ENCODE peak calls at places on chromosomes 2 and 18, in five cellular contexts. One of them, this sample, is unnamed.

GRCh38 chr2:104850322-104851184 is 3.4 kb upstream of the POU3F3 start:
- DNase-seq in heart left ventricle: no peak
- DNase-seq in body of pancreas: no peak
- DNase-seq in right lobe of liver: no peak
- DNase-seq in colonic mucosa: no peak
- DNase-seq in this sample: no peak

GRCh38 chr2:28656937-28657615 is 94.6 kb upstream of the PPP1CB start:
- DNase-seq in heart left ventricle: no peak
- DNase-seq in body of pancreas: no peak
- DNase-seq in right lobe of liver: no peak
- DNase-seq in colonic mucosa: peak; percentile 70
- DNase-seq in this sample: no peak

GRCh38 chr18:35680139-35680551 is 98.6 kb downstream of the GALNT1 start:
- DNase-seq in heart left ventricle: no peak
- DNase-seq in body of pancreas: no peak
- DNase-seq in right lobe of liver: no peak
- DNase-seq in colonic mucosa: no peak
- DNase-seq in this sample: no peak

GRCh38 chr18:43919565-43919964 is 642.3 kb upstream of the SYT4 start:
- DNase-seq in heart left ventricle: no peak
- DNase-seq in body of pancreas: no peak
- DNase-seq in right lobe of liver: no peak
- DNase-seq in colonic mucosa: no peak
- DNase-seq in this sample: no peak

GRCh38 chr2:118535171-118535817 is 312.2 kb downstream of the EN1 start:
- DNase-seq in heart left ventricle: no peak
- DNase-seq in body of pancreas: no peak
- DNase-seq in right lobe of liver: no peak
- DNase-seq in colonic mucosa: no peak
- DNase-seq in this sample: no peak

GRCh38 chr2:239802101-239802649 is 223.0 kb downstream of the NDUFA10 start:
- DNase-seq in heart left ventricle: no peak
- DNase-seq in body of pancreas: peak; percentile 6
- DNase-seq in right lobe of liver: no peak
- DNase-seq in colonic mucosa: no peak
- DNase-seq in this sample: no peak

GRCh38 chr2:71100195-71100964 is 29.6 kb downstream of the MCEE start:
- DNase-seq in heart left ventricle: peak; percentile 38
- DNase-seq in body of pancreas: peak; percentile 71
- DNase-seq in right lobe of liver: peak; percentile 51
- DNase-seq in colonic mucosa: peak; percentile 63
- DNase-seq in this sample: peak; percentile 86

GRCh38 chr2:154375625-154376020 is 322.9 kb upstream of the KCNJ3 start:
- DNase-seq in heart left ventricle: no peak
- DNase-seq in body of pancreas: no peak
- DNase-seq in right lobe of liver: no peak
- DNase-seq in colonic mucosa: no peak
- DNase-seq in this sample: peak; percentile 4

GRCh38 chr2:38648107-38648761 is 17.7 kb upstream of the GALM start:
- DNase-seq in heart left ventricle: no peak
- DNase-seq in body of pancreas: no peak
- DNase-seq in right lobe of liver: no peak
- DNase-seq in colonic mucosa: no peak
- DNase-seq in this sample: no peak

GRCh38 chr18:44356566-44357157 is 324.0 kb upstream of the SETBP1 start:
- DNase-seq in heart left ventricle: no peak
- DNase-seq in body of pancreas: no peak
- DNase-seq in right lobe of liver: no peak
- DNase-seq in colonic mucosa: no peak
- DNase-seq in this sample: no peak

GRCh38 chr2:153823880-153824279 is 47.8 kb upstream of the GALNT13 start:
- DNase-seq in heart left ventricle: no peak
- DNase-seq in body of pancreas: no peak
- DNase-seq in right lobe of liver: no peak
- DNase-seq in colonic mucosa: no peak
- DNase-seq in this sample: no peak

DNA sequence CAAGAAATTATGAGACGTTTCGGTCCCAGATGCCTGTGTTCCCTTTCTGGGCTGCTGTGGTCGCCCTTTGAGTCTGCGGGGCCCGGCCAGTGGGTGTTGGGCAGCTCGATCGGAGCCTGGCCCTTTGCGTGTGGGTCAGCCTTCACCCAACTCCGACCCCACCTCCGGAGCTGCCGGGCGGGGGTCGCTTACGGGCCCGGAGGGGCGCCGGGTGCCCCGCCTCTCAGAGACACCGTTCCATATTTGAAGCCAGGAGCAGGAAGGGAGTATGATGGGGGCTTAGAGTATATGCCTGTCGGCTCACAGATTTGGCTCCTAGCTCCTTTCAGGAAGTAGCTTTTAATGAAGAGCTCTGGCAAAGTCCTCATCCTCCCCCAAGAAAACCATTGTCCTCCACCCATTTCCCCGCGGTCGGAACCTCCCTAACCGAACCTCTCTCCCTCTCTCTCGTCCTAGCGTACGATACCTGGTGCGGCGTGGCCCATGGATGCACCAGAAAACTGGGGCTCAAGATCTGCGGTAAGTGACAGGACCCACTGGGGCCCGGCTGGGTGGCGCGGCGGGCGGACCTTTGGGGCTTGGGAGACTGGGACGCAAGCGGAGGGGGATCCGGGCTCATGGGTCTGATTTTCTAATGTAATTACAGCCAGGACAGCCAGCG is 5.1 kb downstream of the GAD1 start:
- DNase-seq in heart left ventricle: no peak
- DNase-seq in body of pancreas: no peak
- DNase-seq in right lobe of liver: no peak
- DNase-seq in colonic mucosa: no peak
- DNase-seq in this sample: no peak
- H3K4me1 ChIP-seq in heart left ventricle: peaks cover 46% of the 10 kb centered on the region
- H3K4me1 ChIP-seq in body of pancreas: peaks cover 54% of the 10 kb centered on the region
- H3K4me1 ChIP-seq in right lobe of liver: no peaks in the 10 kb centered on the region
- H3K4me1 ChIP-seq in colonic mucosa: peaks cover 6% of the 10 kb centered on the region
- H3K4me1 ChIP-seq in this sample: no peaks in the 10 kb centered on the region

GRCh38 chr2:60352491-60353405 is 200.7 kb downstream of the BCL11A start:
- DNase-seq in heart left ventricle: no peak
- DNase-seq in body of pancreas: no peak
- DNase-seq in right lobe of liver: no peak
- DNase-seq in colonic mucosa: no peak
- DNase-seq in this sample: no peak
- H3K4me1 ChIP-seq in heart left ventricle: no peaks in the 10 kb centered on the region
- H3K4me1 ChIP-seq in body of pancreas: peaks cover 4% of the 10 kb centered on the region
- H3K4me1 ChIP-seq in right lobe of liver: no peaks in the 10 kb centered on the region
- H3K4me1 ChIP-seq in colonic mucosa: no peaks in the 10 kb centered on the region
- H3K4me1 ChIP-seq in this sample: peaks cover 2% of the 10 kb centered on the region

GRCh38 chr2:235191933-235192332 is 240.1 kb downstream of the SH3BP4 start:
- DNase-seq in heart left ventricle: no peak
- DNase-seq in body of pancreas: no peak
- DNase-seq in right lobe of liver: no peak
- DNase-seq in colonic mucosa: no peak
- DNase-seq in this sample: peak; percentile 43

GRCh38 chr2:235183789-235184188 is 232.0 kb downstream of the SH3BP4 start:
- DNase-seq in heart left ventricle: no peak
- DNase-seq in body of pancreas: no peak
- DNase-seq in right lobe of liver: no peak
- DNase-seq in colonic mucosa: no peak
- DNase-seq in this sample: no peak

GRCh38 chr2:235191486-235191885 is 239.7 kb downstream of the SH3BP4 start:
- DNase-seq in heart left ventricle: no peak
- DNase-seq in body of pancreas: no peak
- DNase-seq in right lobe of liver: no peak
- DNase-seq in colonic mucosa: no peak
- DNase-seq in this sample: no peak

GRCh38 chr2:235187806-235188205 is 236.0 kb downstream of the SH3BP4 start:
- DNase-seq in heart left ventricle: no peak
- DNase-seq in body of pancreas: no peak
- DNase-seq in right lobe of liver: no peak
- DNase-seq in colonic mucosa: no peak
- DNase-seq in this sample: no peak
- H3K4me1 ChIP-seq in heart left ventricle: no peaks in the 10 kb centered on the region
- H3K4me1 ChIP-seq in body of pancreas: no peaks in the 10 kb centered on the region
- H3K4me1 ChIP-seq in right lobe of liver: no peaks in the 10 kb centered on the region
- H3K4me1 ChIP-seq in colonic mucosa: no peaks in the 10 kb centered on the region
- H3K4me1 ChIP-seq in this sample: no peaks in the 10 kb centered on the region

DNA sequence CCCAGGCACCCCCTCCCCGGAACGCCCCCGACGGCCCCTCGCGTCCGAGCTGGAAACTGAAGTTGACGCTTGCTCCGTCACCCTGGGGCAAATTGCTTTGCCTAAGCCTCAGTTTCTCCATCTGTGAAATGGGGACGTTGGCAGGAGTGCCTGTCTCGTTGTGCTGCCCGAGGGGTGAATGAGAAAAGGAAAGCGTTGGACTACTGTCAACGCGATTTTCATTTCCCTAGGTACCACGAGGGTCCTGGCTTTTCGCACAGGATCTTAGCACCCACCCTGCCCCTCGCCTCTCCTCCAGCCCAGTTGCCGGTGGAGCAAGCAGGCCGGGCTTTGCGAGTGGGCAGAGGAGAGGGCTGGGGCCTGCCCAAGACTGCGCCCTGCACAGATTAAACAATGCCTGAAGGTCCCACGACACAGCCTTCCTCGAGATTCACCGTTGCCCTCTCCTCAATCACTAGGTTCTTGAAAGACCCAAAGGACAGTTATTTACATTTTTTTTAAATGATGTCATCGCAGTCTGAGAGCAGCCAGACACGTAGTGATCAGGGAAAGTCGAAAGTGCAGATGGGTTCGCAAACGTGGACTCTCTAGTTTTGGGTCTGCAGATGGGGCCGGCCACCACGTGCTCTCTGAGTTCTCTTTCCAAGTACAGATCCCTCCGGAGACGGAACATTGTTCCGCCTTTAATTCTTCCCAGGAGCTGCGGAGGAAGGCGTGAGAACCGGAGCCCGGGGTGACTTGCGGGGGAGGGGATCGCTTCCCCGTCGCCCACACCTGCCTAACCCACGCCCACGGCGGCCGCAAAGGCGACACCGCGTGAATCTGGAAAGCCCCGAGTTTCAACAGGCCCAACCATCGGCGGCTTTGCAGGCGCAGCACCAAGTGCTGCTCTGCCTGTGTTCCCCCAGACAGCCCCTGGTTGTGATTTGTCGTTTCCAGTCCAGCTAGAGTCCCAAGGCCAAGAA is 54.1 kb downstream of the PKDCC start:
- DNase-seq in heart left ventricle: peak; percentile 74
- DNase-seq in body of pancreas: peak; percentile 41
- DNase-seq in right lobe of liver: peak; percentile 83
- DNase-seq in colonic mucosa: peak; percentile 67
- DNase-seq in this sample: no peak
- H3K4me1 ChIP-seq in heart left ventricle: peaks cover 11% of the 10 kb centered on the region
- H3K4me1 ChIP-seq in body of pancreas: peaks cover 14% of the 10 kb centered on the region
- H3K4me1 ChIP-seq in right lobe of liver: no peaks in the 10 kb centered on the region
- H3K4me1 ChIP-seq in colonic mucosa: peaks cover 15% of the 10 kb centered on the region
- H3K4me1 ChIP-seq in this sample: peaks cover 30% of the 10 kb centered on the region

GRCh38 chr2:233385489-233386044 is 31.3 kb downstream of the DGKD start:
- DNase-seq in heart left ventricle: no peak
- DNase-seq in body of pancreas: no peak
- DNase-seq in right lobe of liver: no peak
- DNase-seq in colonic mucosa: no peak
- DNase-seq in this sample: no peak
- H3K4me1 ChIP-seq in heart left ventricle: peaks cover 24% of the 10 kb centered on the region
- H3K4me1 ChIP-seq in body of pancreas: peaks cover 19% of the 10 kb centered on the region
- H3K4me1 ChIP-seq in right lobe of liver: no peaks in the 10 kb centered on the region
- H3K4me1 ChIP-seq in colonic mucosa: no peaks in the 10 kb centered on the region
- H3K4me1 ChIP-seq in this sample: peaks cover 21% of the 10 kb centered on the region

DNA sequence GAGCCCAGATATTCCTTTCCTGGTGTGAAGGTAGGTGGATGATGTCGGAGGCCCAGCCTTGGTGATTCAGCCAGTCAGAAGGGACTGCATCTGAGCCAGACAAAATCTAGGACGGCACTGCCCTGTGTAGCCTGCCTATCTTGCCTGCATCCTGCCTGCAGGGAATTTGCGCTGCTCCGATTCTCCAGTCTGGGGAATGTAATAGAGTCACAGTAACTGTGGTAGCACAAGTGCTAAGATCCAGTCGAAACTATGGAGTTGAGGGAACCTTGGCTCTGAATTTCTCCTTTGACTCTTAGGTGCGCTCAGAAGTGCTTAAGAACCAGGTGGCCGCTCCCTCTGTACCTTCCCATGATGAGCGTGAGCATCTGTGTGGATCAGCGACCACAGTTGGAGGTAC is 15.9 kb downstream of the IL36B start:
- DNase-seq in heart left ventricle: no peak
- DNase-seq in body of pancreas: no peak
- DNase-seq in right lobe of liver: no peak
- DNase-seq in colonic mucosa: no peak
- DNase-seq in this sample: no peak
- H3K4me1 ChIP-seq in heart left ventricle: no peaks in the 10 kb centered on the region
- H3K4me1 ChIP-seq in body of pancreas: peaks cover 21% of the 10 kb centered on the region
- H3K4me1 ChIP-seq in right lobe of liver: no peaks in the 10 kb centered on the region
- H3K4me1 ChIP-seq in colonic mucosa: no peaks in the 10 kb centered on the region
- H3K4me1 ChIP-seq in this sample: no peaks in the 10 kb centered on the region

DNA sequence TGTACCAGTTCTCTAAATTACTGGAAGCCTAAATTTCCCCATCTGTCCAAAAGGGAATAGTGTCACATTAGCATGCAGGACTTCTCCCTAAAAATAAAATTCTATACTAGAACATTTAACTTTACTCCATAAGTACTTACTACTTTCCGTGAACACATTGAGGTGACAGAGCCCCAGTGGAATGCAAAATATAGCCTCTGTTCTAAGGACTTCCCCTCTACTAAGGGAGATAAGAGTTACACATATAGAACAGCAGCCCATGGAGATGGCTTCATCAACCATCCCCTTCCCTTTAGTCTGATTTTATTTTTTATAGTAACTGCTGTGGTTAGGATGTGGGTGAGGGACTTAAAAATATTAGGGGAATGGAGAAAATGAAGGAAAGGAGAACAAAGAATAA is 68.9 kb upstream of the STPG4 start:
- DNase-seq in heart left ventricle: no peak
- DNase-seq in body of pancreas: no peak
- DNase-seq in right lobe of liver: no peak
- DNase-seq in colonic mucosa: no peak
- DNase-seq in this sample: no peak
- H3K4me1 ChIP-seq in heart left ventricle: peaks cover 17% of the 10 kb centered on the region
- H3K4me1 ChIP-seq in body of pancreas: peaks cover 23% of the 10 kb centered on the region
- H3K4me1 ChIP-seq in right lobe of liver: no peaks in the 10 kb centered on the region
- H3K4me1 ChIP-seq in colonic mucosa: peaks cover 17% of the 10 kb centered on the region
- H3K4me1 ChIP-seq in this sample: peaks cover 55% of the 10 kb centered on the region

DNA sequence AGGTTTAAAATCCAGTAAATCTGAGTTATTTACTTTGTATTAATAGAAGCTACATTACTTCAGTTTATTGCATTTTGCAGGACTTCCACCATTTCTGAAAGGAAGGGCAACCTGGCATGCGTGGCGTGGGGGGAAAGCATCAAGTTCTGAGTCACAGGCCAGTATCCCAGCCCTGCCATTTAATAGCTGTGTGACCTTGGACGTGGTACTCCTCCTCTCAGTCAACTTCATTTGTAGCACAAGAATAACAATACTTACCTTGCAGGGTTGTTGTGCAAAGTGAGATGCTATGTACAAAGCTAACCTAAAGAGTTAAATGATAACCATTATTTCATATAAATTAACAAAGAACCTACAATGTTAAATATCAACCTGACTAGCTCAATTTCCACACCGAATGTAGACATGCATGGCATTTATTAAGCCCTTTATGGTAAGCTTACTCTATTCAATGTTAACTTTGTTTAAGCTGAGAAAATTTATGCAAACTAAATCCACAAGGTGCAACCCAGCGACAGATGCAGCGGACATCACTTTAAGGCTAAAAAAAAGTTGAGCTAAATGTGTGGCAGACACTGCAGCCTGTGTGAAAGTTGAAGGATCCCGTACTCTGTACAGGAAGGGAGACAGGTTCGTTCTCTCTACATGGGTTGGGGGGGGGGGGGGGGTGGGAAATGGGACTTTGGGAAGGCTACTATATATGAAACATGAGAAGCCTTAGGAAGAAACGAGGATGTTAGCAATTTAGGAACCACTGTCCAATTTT is 17.2 kb upstream of the STPG4 start:
- DNase-seq in heart left ventricle: no peak
- DNase-seq in body of pancreas: no peak
- DNase-seq in right lobe of liver: no peak
- DNase-seq in colonic mucosa: peak; percentile 44
- DNase-seq in this sample: no peak
- H3K4me1 ChIP-seq in heart left ventricle: peaks cover 37% of the 10 kb centered on the region
- H3K4me1 ChIP-seq in body of pancreas: peaks cover 52% of the 10 kb centered on the region
- H3K4me1 ChIP-seq in right lobe of liver: no peaks in the 10 kb centered on the region
- H3K4me1 ChIP-seq in colonic mucosa: peaks cover 24% of the 10 kb centered on the region
- H3K4me1 ChIP-seq in this sample: peaks cover 27% of the 10 kb centered on the region